ENCODE peak calls at places on chromosomes 12 and 14, in five cellular contexts. Y is CD8-positive, alpha-beta T cell; I is A549; X is HFF-Myc; M is AG10803. O is an unnamed sample.

GRCh38 chr12:27552886-27553560 is 29.0 kb downstream of the PPFIBP1 start:
- DNase-seq in Y (no peak), I (no peak), X (no peak), M (no peak), O (no peak)

GRCh38 chr12:99281277-99281676 is 366.3 kb upstream of the GARIN6 start:
- DNase-seq in Y (no peak), I (no peak), X (no peak), M (no peak), O (no peak)

GRCh38 chr12:89346741-89347324 is 5.5 kb downstream of the DUSP6 start:
- DNase-seq in Y (no peak), I (no peak), X (no peak), M (peak; percentile 68), O (no peak)

GRCh38 chr12:100794441-100795192 is at the start of gene ANO4:
- DNase-seq in Y (no peak), I (no peak), X (no peak), M (peak; percentile 21), O (no peak)

GRCh38 chr12:57609091-57609780 is 2.0 kb upstream of the ARHGEF25 start:
- DNase-seq in Y (no peak), I (no peak), X (no peak), M (no peak), O (no peak)

GRCh38 chr12:11022520-11022919 is at the start of gene TAS2R19:
- DNase-seq in Y (no peak), I (no peak), X (no peak), M (no peak), O (no peak)

GRCh38 chr12:43883311-43883710 is 47.4 kb downstream of the TMEM117 start:
- DNase-seq in Y (no peak), I (no peak), X (no peak), M (no peak), O (no peak)

GRCh38 chr12:62660763-62661162 is 194.1 kb downstream of the MON2 start:
- DNase-seq in Y (no peak), I (no peak), X (no peak), M (peak; percentile 97), O (no peak)

GRCh38 chr14:77124345-77125274 is 17.0 kb downstream of the ZDHHC22 start:
- DNase-seq in Y (peak; percentile 41), I (no peak), X (no peak), M (no peak), O (no peak)

GRCh38 chr14:77052281-77053044 is 24.0 kb upstream of the IRF2BPL start:
- DNase-seq in Y (no peak), I (no peak), X (no peak), M (no peak), O (no peak)

GRCh38 chr14:55281316-55281839 is 10.2 kb downstream of the FBXO34 start:
- DNase-seq in Y (no peak), I (no peak), X (no peak), M (no peak), O (no peak)

GRCh38 chr12:110279561-110279960 is 1.5 kb upstream of the ATP2A2 start:
- DNase-seq in Y (no peak), I (no peak), X (no peak), M (no peak), O (no peak)

GRCh38 chr12:90170740-90171139 is 462.1 kb upstream of the ATP2B1 start:
- DNase-seq in Y (no peak), I (no peak), X (no peak), M (no peak), O (no peak)

GRCh38 chr12:3246253-3246652 is 169.1 kb downstream of the TSPAN9 start:
- DNase-seq in Y (no peak), I (no peak), X (no peak), M (no peak), O (no peak)

GRCh38 chr14:62420853-62421252 is 624.4 kb downstream of the KCNH5 start:
- DNase-seq in Y (no peak), I (no peak), X (no peak), M (no peak), O (no peak)

GRCh38 chr12:9626291-9626690 is 18.6 kb upstream of the KLRB1 start:
- DNase-seq in Y (no peak), I (no peak), X (no peak), M (no peak), O (peak; percentile 67)
- H3K4me3 ChIP-seq in Y (no peak overlapping the region), I (no peak overlapping the region), X (no peak overlapping the region), M (no peak overlapping the region), O (no peak overlapping the region)

DNA sequence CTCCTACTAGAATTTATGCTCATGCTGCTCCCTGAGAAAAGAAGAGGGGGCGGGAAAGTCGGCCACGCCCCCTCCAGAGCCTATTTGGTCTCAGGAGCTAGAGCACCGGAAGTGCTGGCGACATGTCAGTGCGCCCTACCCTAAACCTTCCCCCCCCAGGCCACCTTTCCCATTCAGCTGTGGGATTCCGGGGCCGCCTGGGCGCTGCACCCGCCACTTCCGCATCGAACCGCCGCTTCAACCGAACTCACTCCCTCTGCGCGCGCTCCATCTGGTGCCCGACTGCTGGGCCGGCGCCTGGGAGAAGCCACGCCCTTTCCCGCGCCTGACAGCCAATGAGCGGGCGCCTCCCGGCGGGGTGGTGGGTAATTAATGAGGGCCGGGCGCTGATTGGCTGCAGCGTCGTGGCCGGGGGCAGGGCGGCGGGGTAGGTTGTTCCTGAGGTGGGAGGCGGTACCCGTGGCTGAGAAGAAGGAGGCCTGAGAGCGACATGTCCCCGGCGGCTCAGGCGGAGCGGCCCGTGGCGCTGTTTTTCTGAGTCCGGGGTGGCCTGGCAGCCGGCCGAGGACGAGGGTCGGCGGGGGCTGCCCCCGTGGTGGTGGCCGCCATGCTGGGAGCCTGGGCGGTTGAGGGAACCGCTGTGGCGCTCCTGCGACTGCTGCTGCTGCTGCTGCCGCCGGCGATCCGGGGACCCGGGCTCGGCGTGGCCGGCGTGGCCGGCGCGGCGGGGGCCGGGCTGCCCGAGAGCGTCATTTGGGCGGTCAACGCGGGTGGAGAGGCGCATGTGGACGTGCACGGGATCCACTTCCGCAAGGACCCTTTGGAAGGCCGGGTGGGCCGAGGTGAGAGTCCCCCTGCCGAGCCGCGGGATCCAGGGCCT is at the start of gene MLEC:
- DNase-seq in Y (peak; percentile 99), I (peak; percentile 99), X (peak; percentile 93), M (peak; percentile 96), O (peak; percentile 68)
- TF ChIP-seq CTCF in Y (no peak), I (no peak), X (no peak), M (no peak), O (peak; percentile 18)

DNA sequence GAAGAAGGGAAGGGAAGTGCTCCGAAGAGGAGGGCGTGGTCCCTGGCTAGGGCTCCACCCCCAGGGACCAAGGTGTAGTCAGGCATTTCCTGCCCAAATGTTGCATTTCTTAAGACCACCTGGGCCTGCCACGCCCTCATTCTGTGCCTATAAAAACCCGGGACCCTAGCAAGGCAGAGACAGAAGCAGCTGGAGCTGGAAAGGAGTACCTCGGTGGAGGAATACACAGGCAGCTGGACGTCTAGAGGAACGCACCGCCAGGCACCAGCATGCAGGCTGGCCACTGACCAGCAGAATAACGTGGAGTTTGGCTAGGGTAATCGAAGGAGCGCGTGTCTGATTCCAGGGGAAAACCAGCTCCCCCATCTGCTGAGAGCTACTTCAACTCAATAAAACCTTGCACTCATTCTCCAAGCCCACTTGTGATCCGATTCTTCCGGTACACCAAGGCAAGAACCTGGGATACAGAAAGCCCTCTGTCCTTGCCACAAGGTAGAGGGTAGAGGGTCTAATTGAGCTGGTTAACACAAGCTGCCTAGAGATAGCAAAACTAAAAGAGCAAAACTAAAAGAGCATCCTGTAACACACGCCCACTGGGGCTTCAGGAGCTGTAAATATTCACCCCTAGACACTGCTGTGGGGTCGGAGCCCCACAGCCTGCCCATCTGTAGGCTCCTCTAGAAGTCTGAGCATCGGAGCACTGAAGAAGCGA is 21.0 kb downstream of the CFL2 start:
- DNase-seq in Y (peak; percentile 15), I (peak; percentile 68), X (no peak), M (no peak), O (no peak)
- H3K4me3 ChIP-seq in Y (no peak overlapping the region), I (peak overlapping the region; percentile 53), X (no peak overlapping the region), M (no peak overlapping the region), O (peak overlapping the region; percentile 47)

GRCh38 chr12:79008591-79008990 is 144.0 kb downstream of the SYT1 start:
- DNase-seq in Y (no peak), I (no peak), X (no peak), M (no peak), O (no peak)

GRCh38 chr12:79001404-79001803 is 136.8 kb downstream of the SYT1 start:
- DNase-seq in Y (no peak), I (no peak), X (no peak), M (no peak), O (no peak)

GRCh38 chr12:79000501-79000900 is 135.9 kb downstream of the SYT1 start:
- DNase-seq in Y (no peak), I (no peak), X (no peak), M (peak; percentile 1), O (no peak)

GRCh38 chr12:79006306-79006705 is 141.7 kb downstream of the SYT1 start:
- DNase-seq in Y (no peak), I (no peak), X (no peak), M (peak; percentile 4), O (peak; percentile 2)
- TF ChIP-seq CTCF in Y (no peak), I (peak; percentile 62), X (no peak), M (peak; percentile 40), O (peak; percentile 58)

DNA sequence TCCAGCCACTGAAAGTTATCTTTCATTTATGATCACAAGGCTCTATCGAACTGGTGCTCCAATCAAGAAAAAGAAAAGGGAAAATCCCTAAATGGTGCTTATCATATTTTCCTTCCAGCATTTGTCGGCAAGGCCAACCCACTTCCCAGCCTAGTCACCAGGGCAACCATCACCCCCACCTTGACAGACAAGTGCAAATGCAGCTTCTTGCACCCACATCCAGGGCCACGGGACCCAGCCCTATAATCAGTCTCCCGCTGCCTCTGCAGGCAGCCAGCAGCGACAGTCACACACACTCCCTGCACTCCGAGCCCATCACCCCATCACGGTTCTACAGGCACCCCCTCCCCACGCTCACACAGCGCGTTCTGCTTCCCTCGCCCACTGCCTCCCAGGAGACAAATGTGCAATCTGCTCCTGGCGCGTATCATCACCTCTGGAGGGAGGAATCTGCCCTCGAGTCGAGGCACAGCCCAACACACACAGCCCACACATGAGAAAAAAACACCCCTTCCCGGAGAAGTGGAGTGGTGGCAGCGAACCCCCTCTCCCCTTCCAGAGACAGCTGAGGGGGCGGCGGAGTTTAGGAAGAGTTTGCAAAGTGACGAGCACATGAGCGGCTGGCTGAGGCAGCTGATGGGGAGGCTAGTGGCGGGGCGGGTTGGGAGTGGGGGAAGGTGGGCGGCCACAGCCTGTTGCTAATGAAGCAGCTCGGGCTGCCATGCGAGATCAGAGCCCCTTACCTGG is 9.3 kb upstream of the PPP4R4 start:
- DNase-seq in Y (no peak), I (no peak), X (no peak), M (no peak), O (no peak)
- H3K4me3 ChIP-seq in Y (no peak overlapping the region), I (no peak overlapping the region), X (no peak overlapping the region), M (no peak overlapping the region), O (no peak overlapping the region)

GRCh38 chr12:124939428-124940142 is 25.1 kb upstream of the UBC start:
- DNase-seq in Y (peak; percentile 86), I (peak; percentile 72), X (peak; percentile 94), M (peak; percentile 98), O (peak; percentile 74)
- TF ChIP-seq CTCF in Y (no peak), I (no peak), X (no peak), M (no peak), O (no peak)

GRCh38 chr14:22265319-22266140 is 323.5 kb downstream of the DAD1 start:
- DNase-seq in Y (no peak), I (no peak), X (no peak), M (no peak), O (no peak)
- H3K4me3 ChIP-seq in Y (no peak overlapping the region), I (no peak overlapping the region), X (no peak overlapping the region), M (no peak overlapping the region), O (no peak overlapping the region)